ENCODE peak calls at places on chromosomes 1 and 21, in ten cellular contexts. R is stimulated activated CD4-positive, alpha-beta T cell treated with anti-CD3 and anti-CD28 coated beads, Interleukin-12 subunit alpha, Interleukin-12 subunit beta, amount 100 ng/mL, for 48 hours; M is fibroblast of pulmonary artery; S is neuronal stem cell; W is nephron progenitor cell; P is GM12891; B is activated T-helper 9 cell treated with anti-CD3 and anti-CD28 coated beads, Interleukin-2, amount 50 U/mL, for 16 hours; O is AG09309; I is CD4-positive, CD25-positive, alpha-beta regulatory T cell; Y is omental fat pad. K is an unnamed sample.

GRCh38 chr1:229297746-229298145 is 26.8 kb downstream of the RAB4A start:
- DNase-seq in S (no peak), O (no peak), W (no peak), M (no peak), B (no peak), Y (no peak), R (no peak), I (no peak), P (no peak), K (no peak)

GRCh38 chr1:47229031-47229831 is 2.8 kb downstream of the TAL1 start:
- DNase-seq in B (no peak), S (no peak), R (no peak), I (no peak), Y (no peak), O (no peak), P (no peak), M (no peak), W (peak; percentile 27), K (no peak)

GRCh38 chr1:3610165-3610822 is 1.0 kb downstream of the MEGF6 start:
- DNase-seq in I (no peak), R (no peak), P (no peak), O (no peak), S (no peak), Y (no peak), B (no peak), W (peak; percentile 50), M (no peak), K (no peak)

GRCh38 chr1:154866995-154867795 is 2.9 kb downstream of the KCNN3 start:
- DNase-seq in O (no peak), R (peak; percentile 33), M (peak; percentile 74), B (no peak), S (no peak), Y (no peak), I (no peak), P (no peak), W (no peak), K (no peak)

GRCh38 chr1:204736861-204737260 is 51.3 kb upstream of the LRRN2 start:
- DNase-seq in Y (no peak), O (no peak), P (no peak), R (no peak), W (no peak), B (no peak), S (no peak), I (no peak), M (no peak), K (no peak)

GRCh38 chr1:165645654-165646366 is 14.8 kb downstream of the MGST3 start:
- DNase-seq in O (no peak), W (no peak), S (no peak), P (no peak), Y (no peak), R (no peak), M (no peak), I (no peak), B (no peak), K (no peak)

GRCh38 chr21:35508389-35508888 is 459.3 kb upstream of the RUNX1 start:
- DNase-seq in W (no peak), S (peak; percentile 17), I (no peak), P (no peak), M (peak; percentile 91), O (peak; percentile 52), R (no peak), B (no peak), Y (no peak), K (peak; percentile 44)

GRCh38 chr1:36204347-36204909 is 19.8 kb upstream of the THRAP3 start:
- DNase-seq in Y (no peak), S (no peak), I (no peak), R (no peak), B (no peak), M (peak; percentile 56), O (no peak), W (no peak), P (no peak), K (no peak)

GRCh38 chr1:3816331-3817137 is 20.2 kb upstream of the LRRC47 start:
- DNase-seq in O (no peak), W (no peak), M (no peak), Y (no peak), I (no peak), B (no peak), S (no peak), P (no peak), R (no peak), K (no peak)

GRCh38 chr1:48744032-48744431 is 32.7 kb downstream of the BEND5 start:
- DNase-seq in P (no peak), I (no peak), O (no peak), Y (no peak), S (no peak), R (no peak), M (no peak), B (no peak), W (no peak), K (no peak)

GRCh38 chr1:201272838-201273237 is 10.5 kb upstream of the PKP1 start:
- DNase-seq in S (no peak), R (no peak), O (no peak), M (no peak), I (no peak), Y (no peak), P (no peak), B (no peak), W (no peak), K (no peak)

GRCh38 chr21:33993286-33994231 is 78.0 kb upstream of the ATP5PO start:
- DNase-seq in I (no peak), R (no peak), Y (no peak), B (no peak), P (no peak), W (no peak), O (no peak), M (no peak), S (no peak), K (no peak)

GRCh38 chr21:43363506-43364260 is 63.2 kb downstream of the SIK1 start:
- DNase-seq in P (no peak), M (no peak), W (no peak), R (no peak), O (no peak), Y (no peak), I (no peak), B (no peak), S (no peak), K (no peak)

GRCh38 chr1:43460988-43461693 is 7.4 kb upstream of the HYI start:
- DNase-seq in M (peak; percentile 40), Y (no peak), P (no peak), O (no peak), S (no peak), B (no peak), W (no peak), I (no peak), R (no peak), K (no peak)

GRCh38 chr1:218459878-218460277 is 114.7 kb downstream of the TGFB2 start:
- DNase-seq in P (no peak), S (peak; percentile 58), M (peak; percentile 91), Y (no peak), B (no peak), R (no peak), W (no peak), O (peak; percentile 83), I (no peak), K (peak; percentile 97)

GRCh38 chr1:91795601-91796389 is 90.2 kb downstream of the TGFBR3 start:
- DNase-seq in W (no peak), R (no peak), P (no peak), O (peak; percentile 63), I (no peak), B (no peak), Y (no peak), M (peak; percentile 68), S (no peak), K (no peak)

GRCh38 chr1:63679589-63679988 is 86.4 kb downstream of the PGM1 start:
- DNase-seq in I (no peak), Y (no peak), S (no peak), W (no peak), O (no peak), R (no peak), M (no peak), P (no peak), B (no peak), K (no peak)

GRCh38 chr1:177914603-177915002 is 55.3 kb downstream of the SEC16B start:
- DNase-seq in O (no peak), W (no peak), Y (no peak), B (no peak), P (no peak), S (no peak), M (peak; percentile 10), R (no peak), I (no peak), K (no peak)

GRCh38 chr1:166167395-166167922 is 658 bp upstream of the FAM78B start:
- DNase-seq in R (no peak), B (no peak), P (no peak), I (no peak), O (no peak), W (no peak), Y (no peak), M (no peak), S (no peak), K (no peak)

GRCh38 chr21:45154511-45155508 is 80.4 kb downstream of the ADARB1 start:
- DNase-seq in R (no peak), W (no peak), M (peak; percentile 75), S (no peak), O (no peak), B (no peak), P (no peak), Y (no peak), I (no peak), K (peak; percentile 24)

GRCh38 chr1:42730988-42731387 is 9.0 kb downstream of the CLDN19 start:
- DNase-seq in M (no peak), O (no peak), Y (no peak), B (peak; percentile 14), S (no peak), P (no peak), W (no peak), R (peak; percentile 54), I (no peak), K (no peak)

GRCh38 chr1:87149166-87150065 is 179.3 kb upstream of the LMO4 start:
- DNase-seq in Y (no peak), R (no peak), W (no peak), S (no peak), M (peak; percentile 33), I (no peak), P (no peak), O (peak; percentile 61), B (no peak), K (peak; percentile 52)

GRCh38 chr1:58855351-58856165 is 71.7 kb upstream of the JUN start:
- DNase-seq in S (no peak), W (no peak), B (no peak), M (peak; percentile 90), Y (no peak), O (no peak), I (no peak), P (no peak), R (no peak), K (no peak)

GRCh38 chr1:31757204-31757679 is 6.9 kb downstream of the ADGRB2 start:
- DNase-seq in S (no peak), P (no peak), B (no peak), Y (no peak), O (no peak), W (no peak), M (no peak), I (no peak), R (no peak), K (no peak)

GRCh38 chr1:222557148-222557547 is 9.2 kb upstream of the HHIPL2 start:
- DNase-seq in M (peak; percentile 20), W (no peak), R (no peak), O (no peak), S (no peak), B (no peak), P (no peak), Y (no peak), I (no peak), K (no peak)

GRCh38 chr1:172970186-172970585 is 80.6 kb downstream of the TNFSF18 start:
- DNase-seq in W (no peak), M (peak; percentile 32), B (no peak), R (no peak), O (no peak), Y (no peak), S (no peak), I (no peak), P (no peak), K (no peak)

GRCh38 chr1:196608401-196609113 is at the start of gene KCNT2:
- DNase-seq in W (peak; percentile 92), P (no peak), O (no peak), Y (no peak), R (no peak), I (no peak), M (peak; percentile 62), S (peak; percentile 93), B (no peak), K (peak; percentile 15)

K was measured in HFF-Myc.